ENCODE peak calls at places on chromosomes 5 and 9, in eight cellular contexts. M is pulmonary artery endothelial cell; C is activated gamma-delta T cell treated with Interleukin-2 at 50 U/mL for 16 hours; R is GM03348; K is GM23338; E is astrocyte of the spinal cord; Q is T47D; V is effector memory CD4-positive, alpha-beta T cell. S is an unnamed sample.

GRCh38 chr5:115402822-115403577 is 106.5 kb upstream of the CCDC112 start:
- DNase-seq in M (no peak), C (no peak), R (peak; percentile 47), K (no peak), E (peak; percentile 63), Q (no peak), V (no peak), S (no peak)

GRCh38 chr5:103120607-103121200 is 603 bp downstream of the PPIP5K2 start:
- DNase-seq in M (no peak), C (peak; percentile 3), R (peak; percentile 28), K (peak; percentile 39), E (peak; percentile 9), Q (peak; percentile 9), V (no peak), S (no peak)

GRCh38 chr5:137833463-137833862 is 34.2 kb upstream of the MYOT start:
- DNase-seq in M (no peak), C (no peak), R (peak; percentile 33), K (peak; percentile 64), E (peak; percentile 76), Q (peak; percentile 35), V (no peak), S (peak; percentile 2)

GRCh38 chr5:103013933-103014552 is 105.9 kb downstream of the GIN1 start:
- DNase-seq in M (no peak), C (no peak), R (no peak), K (no peak), E (no peak), Q (peak; percentile 27), V (no peak), S (peak; percentile 27)

GRCh38 chr9:69976165-69976564 is 67.5 kb upstream of the MAMDC2 start:
- DNase-seq in M (peak; percentile 85), C (no peak), R (peak; percentile 82), K (no peak), E (peak; percentile 92), Q (no peak), V (no peak), S (no peak)

GRCh38 chr9:126788631-126789349 is 16.1 kb upstream of the ZBTB43 start:
- DNase-seq in M (no peak), C (no peak), R (no peak), K (no peak), E (peak; percentile 64), Q (peak; percentile 47), V (no peak), S (no peak)

GRCh38 chr5:78162253-78162862 is 132.1 kb downstream of the AP3B1 start:
- DNase-seq in M (peak; percentile 5), C (no peak), R (peak; percentile 8), K (peak; percentile 63), E (peak; percentile 31), Q (peak; percentile 60), V (no peak), S (peak; percentile 37)

GRCh38 chr9:30713279-30713678 is 1671.2 kb upstream of the ACO1 start:
- DNase-seq in M (no peak), C (no peak), R (no peak), K (no peak), E (no peak), Q (no peak), V (no peak), S (no peak)

GRCh38 chr5:140075371-140075770 is 32.3 kb upstream of the NRG2 start:
- DNase-seq in M (no peak), C (no peak), R (peak; percentile 56), K (no peak), E (no peak), Q (peak; percentile 40), V (no peak), S (no peak)

GRCh38 chr5:107624233-107624632 is 46.5 kb downstream of the EFNA5 start:
- DNase-seq in M (no peak), C (no peak), R (no peak), K (no peak), E (no peak), Q (no peak), V (no peak), S (no peak)

GRCh38 chr9:121269030-121269887 is 1.3 kb downstream of the GSN start:
- DNase-seq in M (no peak), C (no peak), R (peak; percentile 58), K (peak; percentile 35), E (no peak), Q (peak; percentile 97), V (no peak), S (no peak)

GRCh38 chr5:111518747-111519146 is 6.4 kb upstream of the STARD4 start:
- DNase-seq in M (no peak), C (no peak), R (no peak), K (no peak), E (no peak), Q (no peak), V (no peak), S (no peak)

GRCh38 chr9:118896356-118897000 is 472.8 kb downstream of the BRINP1 start:
- DNase-seq in M (no peak), C (no peak), R (peak; percentile 2), K (no peak), E (no peak), Q (peak; percentile 12), V (no peak), S (peak; percentile 12)

GRCh38 chr5:135456238-135457099 is 4.3 kb upstream of the TIFAB start:
- DNase-seq in M (no peak), C (no peak), R (peak; percentile 91), K (no peak), E (peak; percentile 34), Q (no peak), V (no peak), S (no peak)

GRCh38 chr5:116130471-116130870 is 45.6 kb downstream of the COMMD10 start:
- DNase-seq in M (no peak), C (no peak), R (peak; percentile 16), K (no peak), E (peak; percentile 33), Q (no peak), V (no peak), S (no peak)

GRCh38 chr9:90969021-90969675 is 167.5 kb downstream of the SYK start:
- DNase-seq in M (no peak), C (no peak), R (no peak), K (no peak), E (no peak), Q (no peak), V (no peak), S (peak; percentile 87)

GRCh38 chr9:3497406-3497805 is 28.4 kb downstream of the RFX3 start:
- DNase-seq in M (no peak), C (no peak), R (peak; percentile 30), K (no peak), E (peak; percentile 45), Q (no peak), V (no peak), S (no peak)

GRCh38 chr9:124809741-124810500 is 33.0 kb downstream of the OLFML2A start:
- DNase-seq in M (no peak), C (no peak), R (no peak), K (no peak), E (no peak), Q (no peak), V (no peak), S (no peak)

GRCh38 chr5:40383719-40384651 is 295.7 kb upstream of the PTGER4 start:
- DNase-seq in M (no peak), C (no peak), R (peak; percentile 51), K (no peak), E (no peak), Q (peak; percentile 33), V (no peak), S (no peak)

GRCh38 chr5:176996780-176997179 is 9.8 kb downstream of the UIMC1 start:
- DNase-seq in M (no peak), C (no peak), R (no peak), K (no peak), E (no peak), Q (no peak), V (no peak), S (no peak)

GRCh38 chr9:36163840-36164175 is 5.4 kb upstream of the CCIN start:
- DNase-seq in M (no peak), C (no peak), R (peak; percentile 59), K (no peak), E (peak; percentile 72), Q (no peak), V (no peak), S (no peak)

GRCh38 chr9:86600291-86600690 is 246.1 kb upstream of the TUT7 start:
- DNase-seq in M (no peak), C (no peak), R (no peak), K (no peak), E (peak; percentile 54), Q (no peak), V (no peak), S (no peak)

GRCh38 chr9:73074176-73074708 is 77.4 kb upstream of the ANXA1 start:
- DNase-seq in M (peak; percentile 75), C (no peak), R (peak; percentile 22), K (no peak), E (no peak), Q (no peak), V (no peak), S (no peak)

GRCh38 chr5:168128556-168128955 is 162.9 kb upstream of the WWC1 start:
- DNase-seq in M (no peak), C (no peak), R (no peak), K (no peak), E (no peak), Q (no peak), V (no peak), S (no peak)

GRCh38 chr5:151195622-151196021 is 28.3 kb downstream of the CCDC69 start:
- DNase-seq in M (no peak), C (no peak), R (peak; percentile 35), K (no peak), E (no peak), Q (no peak), V (no peak), S (no peak)

GRCh38 chr9:71760901-71761300 is 7.4 kb downstream of the CEMIP2 start:
- DNase-seq in M (no peak), C (no peak), R (no peak), K (peak; percentile 76), E (no peak), Q (no peak), V (no peak), S (peak; percentile 63)

GRCh38 chr9:127667127-127667844 is 39.5 kb upstream of the CFAP157 start:
- DNase-seq in M (no peak), C (no peak), R (no peak), K (no peak), E (no peak), Q (no peak), V (no peak), S (no peak)

GRCh38 chr9:93266521-93267001 is 82.6 kb downstream of the WNK2 start:
- DNase-seq in M (no peak), C (no peak), R (peak; percentile 3), K (no peak), E (no peak), Q (no peak), V (no peak), S (no peak)

GRCh38 chr9:107068581-107068980 is 205.6 kb downstream of the ZNF462 start:
- DNase-seq in M (no peak), C (no peak), R (no peak), K (no peak), E (no peak), Q (no peak), V (no peak), S (no peak)

GRCh38 chr5:78671609-78672008 is 23.0 kb upstream of the LHFPL2 start:
- DNase-seq in M (no peak), C (no peak), R (no peak), K (no peak), E (peak; percentile 32), Q (no peak), V (no peak), S (no peak)

GRCh38 chr5:42390115-42390514 is 33.1 kb upstream of the GHR start:
- DNase-seq in M (no peak), C (no peak), R (no peak), K (no peak), E (no peak), Q (no peak), V (no peak), S (no peak)

S was measured in NCI-H510A treated with DMSO at 0.1 percent for 48 hours.